ENCODE peak calls at places on chromosomes 2 and 18, in four cellular contexts. L, M, Y and N are unnamed samples.
A peak's percentile ranks its signal among the peaks of the same experiment; 100 is the strongest.

GRCh38 chr2:96798733-96799622 is 17.1 kb upstream of the CNNM3 start:
- ATAC-seq in L (no peak), Y (no peak), M (no peak), N (no peak)

GRCh38 chr18:57397440-57397839 is 37.7 kb upstream of the ONECUT2 start:
- ATAC-seq in Y (no peak), M (no peak), L (no peak), N (no peak)

GRCh38 chr2:136639651-136640050 is 125.7 kb upstream of the THSD7B start:
- ATAC-seq in M (no peak), Y (no peak), L (no peak), N (no peak)

GRCh38 chr2:119491776-119492525 is 32.3 kb downstream of the SCTR start:
- ATAC-seq in Y (no peak), M (peak; percentile 56), L (no peak), N (no peak)

GRCh38 chr18:68172842-68173549 is 541.9 kb downstream of the TMX3 start:
- ATAC-seq in L (no peak), Y (peak; percentile 15), M (no peak), N (no peak)

GRCh38 chr2:215418064-215418963 is 17.6 kb downstream of the FN1 start:
- ATAC-seq in L (no peak), M (peak; percentile 91), Y (no peak), N (no peak)

GRCh38 chr2:105797298-105797819 is 52.6 kb downstream of the NCK2 start:
- ATAC-seq in M (peak; percentile 47), L (peak; percentile 54), Y (peak; percentile 67), N (peak; percentile 49)

GRCh38 chr2:236121546-236121945 is 46.6 kb downstream of the GBX2 start:
- ATAC-seq in Y (no peak), L (no peak), M (no peak), N (no peak)

GRCh38 chr2:233399306-233400225 is 45.3 kb downstream of the DGKD start:
- ATAC-seq in L (no peak), Y (no peak), M (no peak), N (peak; percentile 71)

GRCh38 chr2:100893753-100894530 is 74.0 kb downstream of the NPAS2 start:
- ATAC-seq in M (no peak), L (no peak), Y (peak; percentile 76), N (no peak)

GRCh38 chr2:9232886-9233285 is 26.3 kb downstream of the ASAP2 start:
- ATAC-seq in L (no peak), M (no peak), Y (no peak), N (peak; percentile 55)

GRCh38 chr2:231701456-231702373 is 6.6 kb upstream of the PTMA start:
- ATAC-seq in M (peak; percentile 26), L (no peak), Y (peak; percentile 9), N (no peak)

GRCh38 chr18:76131738-76132137 is 363.3 kb downstream of the ZNF516 start:
- ATAC-seq in L (no peak), Y (no peak), M (peak; percentile 58), N (peak; percentile 70)

GRCh38 chr2:127679680-127680361 is 4.5 kb upstream of the LIMS2 start:
- ATAC-seq in Y (no peak), M (no peak), L (no peak), N (no peak)

GRCh38 chr2:177165731-177166711 is 46.6 kb upstream of the HNRNPA3 start:
- ATAC-seq in Y (peak; percentile 27), M (peak; percentile 53), L (peak; percentile 36), N (peak; percentile 81)

GRCh38 chr2:127220807-127221527 is 868 bp upstream of the CYP27C1 start:
- ATAC-seq in Y (no peak), M (no peak), L (no peak), N (no peak)

GRCh38 chr2:223415071-223415470 is 187.1 kb downstream of the SCG2 start:
- ATAC-seq in L (no peak), Y (no peak), M (no peak), N (no peak)

GRCh38 chr2:203693242-203693879 is 13.1 kb upstream of the CD28 start:
- ATAC-seq in L (no peak), M (no peak), Y (no peak), N (peak; percentile 80)

GRCh38 chr2:228321019-228321418 is 139.5 kb upstream of the SPHKAP start:
- ATAC-seq in L (peak; percentile 39), Y (peak; percentile 44), M (no peak), N (no peak)